ENCODE peak calls at places on chromosome 14, in six cellular contexts. T is K562, P is SK-N-SH, M is GM12878, G is HepG2, L is H1. S is an unnamed sample.

GRCh38 chr14:23114669-23115491 is 4.2 kb downstream of the CEBPE start:
- DNase-seq in L (no peak), M (no peak), G (peak), P (peak), T (no peak), S (peak)

GRCh38 chr14:29717906-29718305 is 209.7 kb downstream of the PRKD1 start:
- DNase-seq in M (no peak), P (no peak), G (no peak), T (no peak), L (no peak), S (no peak)

GRCh38 chr14:80942158-80942738 is 710 bp upstream of the CEP128 start:
- DNase-seq in M (no peak), G (no peak), T (peak), L (no peak), P (no peak), S (no peak)

GRCh38 chr14:73140924-73141323 is 4.6 kb downstream of the PSEN1 start:
- DNase-seq in T (no peak), P (no peak), L (no peak), G (no peak), M (no peak), S (no peak)

GRCh38 chr14:99593971-99594841 is 9.8 kb downstream of the CCDC85C start:
- DNase-seq in P (no peak), T (no peak), M (no peak), G (no peak), L (no peak), S (no peak)

GRCh38 chr14:50937325-50937724 is 7.0 kb downstream of the PYGL start:
- DNase-seq in G (no peak), L (no peak), M (no peak), T (no peak), P (no peak), S (no peak)

GRCh38 chr14:92958373-92959188 is 35.6 kb downstream of the CHGA start:
- DNase-seq in L (no peak), P (no peak), T (no peak), M (no peak), G (no peak), S (no peak)

GRCh38 chr14:78704965-78705364 is 534.8 kb downstream of the NRXN3 start:
- DNase-seq in P (no peak), L (no peak), M (no peak), T (no peak), G (no peak), S (no peak)

GRCh38 chr14:50064993-50065392 is 51.4 kb downstream of the VCPKMT start:
- DNase-seq in G (no peak), T (no peak), M (peak), L (no peak), P (no peak), S (peak)

GRCh38 chr14:52987514-52987913 is 36.7 kb upstream of the FERMT2 start:
- DNase-seq in M (no peak), T (no peak), L (no peak), P (peak), G (no peak), S (no peak)

GRCh38 chr14:76352639-76353281 is 23.2 kb upstream of the ESRRB start:
- DNase-seq in M (peak), G (peak), T (no peak), P (peak), L (peak), S (peak)

GRCh38 chr14:24900281-24900868 is 149.6 kb downstream of the STXBP6 start:
- DNase-seq in P (no peak), T (no peak), L (no peak), G (no peak), M (no peak), S (no peak)

GRCh38 chr14:105210266-105211025 is 29.3 kb upstream of the NUDT14 start:
- DNase-seq in M (no peak), G (no peak), L (no peak), P (no peak), T (no peak), S (no peak)

GRCh38 chr14:89349196-89350008 is 67.6 kb downstream of the FOXN3 start:
- DNase-seq in P (peak), T (no peak), L (no peak), M (no peak), G (no peak), S (no peak)

DNA sequence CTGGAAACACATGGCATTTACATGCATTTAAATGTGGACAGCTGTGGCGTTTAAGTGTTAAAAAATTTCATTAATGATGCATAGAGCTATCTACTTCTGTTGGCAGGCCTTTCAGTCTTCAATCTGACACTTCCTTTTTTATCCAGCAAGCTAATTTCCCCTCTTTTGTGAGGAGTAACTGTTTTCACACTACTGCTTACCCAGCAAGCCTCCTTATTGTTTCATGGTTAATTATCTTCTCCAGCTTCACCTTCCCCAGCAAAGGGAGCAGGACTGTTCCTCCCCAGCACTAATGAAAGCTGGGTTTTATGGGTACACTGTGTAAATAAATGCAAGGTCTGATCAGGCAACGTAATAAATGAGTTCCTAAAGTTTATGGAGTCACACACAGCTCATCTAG is 129.4 kb upstream of the NPAS3 start:
- DNase-seq in T (no peak), G (no peak), L (no peak), M (no peak), P (no peak), S (no peak)
- H3K27ac ChIP-seq in T (no peak), G (no peak), L (no peak), M (no peak), P (no peak), S (no peak)

DNA sequence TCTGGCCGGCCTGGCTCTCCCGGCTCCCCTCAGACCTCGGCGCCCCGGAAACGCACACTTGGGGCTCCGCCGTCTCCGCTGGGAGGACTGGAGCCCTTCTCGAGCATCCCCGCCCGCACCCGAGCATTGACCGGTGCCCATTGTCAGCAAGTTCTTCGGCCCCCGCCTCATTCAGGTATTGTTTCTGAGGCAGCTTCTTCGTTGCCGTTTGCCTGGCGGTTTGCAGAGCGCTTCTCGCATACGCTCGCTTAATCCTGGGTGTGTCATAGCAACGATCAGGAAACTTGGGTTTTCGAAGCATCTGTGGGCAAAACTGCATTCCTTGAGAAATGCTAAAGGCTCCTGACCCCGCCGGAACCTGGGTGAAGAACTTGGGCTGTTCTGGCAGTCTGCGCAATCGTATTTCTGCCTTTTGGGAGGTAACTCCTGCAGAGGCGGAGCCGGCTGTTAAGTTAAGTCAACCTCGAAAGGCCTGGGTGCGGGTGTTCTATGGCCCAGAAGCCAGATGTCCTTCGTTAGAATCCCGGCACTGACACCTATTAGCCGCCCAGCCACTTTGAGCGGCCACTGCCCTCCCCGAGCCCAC is 518 bp downstream of the GSKIP start:
- DNase-seq in L (no peak), G (peak), T (peak), P (peak), M (no peak), S (peak)
- TF ChIP-seq GABPA in L (no peak), G (no peak), T (no peak), P (no peak), M (no peak), S (no peak)

GRCh38 chr14:28055008-28055407 is 711.6 kb upstream of the FOXG1 start:
- DNase-seq in L (no peak), T (no peak), M (no peak), P (no peak), G (no peak), S (no peak)
- H3K27ac ChIP-seq in L (no peak), T (no peak), M (no peak), P (no peak), G (no peak), S (no peak)

GRCh38 chr14:103007555-103007954 is 49.8 kb downstream of the CDC42BPB start:
- DNase-seq in L (no peak), G (no peak), M (no peak), P (no peak), T (no peak), S (no peak)
- TF ChIP-seq GABPA in L (no peak), G (no peak), M (no peak), P (no peak), T (no peak), S (no peak)

GRCh38 chr14:101790232-101790631 is 28.7 kb downstream of the PPP2R5C start:
- DNase-seq in P (no peak), L (no peak), G (no peak), M (no peak), T (no peak), S (peak)
- H3K27ac ChIP-seq in P (no peak), L (no peak), G (no peak), M (no peak), T (no peak), S (peak)